ENCODE peak calls at places on chromosomes 13 and 19, in four cellular contexts. V, J, F and X are unnamed samples.

GRCh38 chr13:51246411-51247298 is 24.5 kb downstream of the FAM124A start:
- DNase-seq in J (no peak), F (no peak), V (no peak), X (no peak)

GRCh38 chr19:13748169-13748884 is 16.0 kb upstream of the MRI1 start:
- DNase-seq in V (peak), J (peak), F (no peak), X (no peak)

GRCh38 chr19:41785653-41786052 is 10.7 kb upstream of the CEACAM3 start:
- DNase-seq in V (peak), F (peak), J (peak), X (peak)

GRCh38 chr13:21675095-21676007 is 4.5 kb downstream of the FGF9 start:
- DNase-seq in J (no peak), V (no peak), F (no peak), X (no peak)

GRCh38 chr13:78201411-78201810 is 282.8 kb upstream of the EDNRB start:
- DNase-seq in J (no peak), V (no peak), F (peak), X (no peak)

GRCh38 chr13:51928231-51928630 is 66.5 kb downstream of the CCDC70 start:
- DNase-seq in V (no peak), J (no peak), F (no peak), X (no peak)

GRCh38 chr19:3995619-3996018 is 10.4 kb upstream of the EEF2 start:
- DNase-seq in F (no peak), V (no peak), J (no peak), X (no peak)

GRCh38 chr19:3970313-3970807 is 539 bp downstream of the DAPK3 start:
- DNase-seq in J (no peak), V (no peak), F (no peak), X (no peak)

GRCh38 chr13:81988542-81988941 is 1647.6 kb upstream of the SPRY2 start:
- DNase-seq in V (no peak), F (no peak), J (no peak), X (no peak)

GRCh38 chr19:21940684-21941083 is 70.1 kb downstream of the ZNF208 start:
- DNase-seq in V (no peak), F (no peak), J (no peak), X (no peak)

GRCh38 chr19:28534740-28535351 is 678.1 kb downstream of the UQCRFS1 start:
- DNase-seq in V (no peak), F (no peak), J (no peak), X (no peak)

GRCh38 chr13:93224545-93224944 is 2.1 kb upstream of the GPC6 start:
- DNase-seq in J (no peak), F (no peak), V (peak), X (no peak)

GRCh38 chr19:48341515-48342413 is 16.4 kb downstream of the EMP3 start:
- DNase-seq in F (no peak), V (no peak), J (peak), X (no peak)

GRCh38 chr13:48775285-48775684 is 121.6 kb downstream of the CYSLTR2 start:
- DNase-seq in F (no peak), V (peak), J (no peak), X (no peak)

GRCh38 chr19:39199025-39199424 is 2.3 kb downstream of the NCCRP1 start:
- DNase-seq in J (peak), F (no peak), V (peak), X (no peak)

GRCh38 chr19:7480222-7480974 is 8.4 kb downstream of the PEX11G start:
- DNase-seq in J (no peak), F (no peak), V (no peak), X (no peak)

GRCh38 chr13:98333481-98333880 is 156.4 kb upstream of the RNF113B start:
- DNase-seq in J (no peak), F (no peak), V (no peak), X (no peak)

GRCh38 chr19:40265055-40265762 is 19.9 kb downstream of the AKT2 start:
- DNase-seq in F (no peak), J (no peak), V (no peak), X (no peak)

GRCh38 chr19:19452241-19453128 is 47.0 kb downstream of the GATAD2A start:
- DNase-seq in J (no peak), F (no peak), V (no peak), X (no peak)

GRCh38 chr19:40555978-40556689 is 20.5 kb upstream of the SHKBP1 start:
- DNase-seq in V (no peak), J (no peak), F (no peak), X (no peak)

GRCh38 chr19:13484141-13484540 is 22.1 kb downstream of the CACNA1A start:
- DNase-seq in J (no peak), V (peak), F (no peak), X (no peak)

GRCh38 chr19:37966211-37967072 is 59.4 kb downstream of the SIPA1L3 start:
- DNase-seq in F (no peak), J (no peak), V (peak), X (no peak)

GRCh38 chr13:106597759-106598395 is 29.9 kb upstream of the ARGLU1 start:
- DNase-seq in J (no peak), V (no peak), F (no peak), X (no peak)

GRCh38 chr19:44598880-44599279 is 14.5 kb upstream of the IGSF23 start:
- DNase-seq in F (no peak), V (no peak), J (no peak), X (no peak)

GRCh38 chr13:30829145-30829544 is 76.9 kb upstream of the MEDAG start:
- DNase-seq in J (no peak), V (peak), F (no peak), X (peak)

GRCh38 chr13:30826911-30827577 is 79.0 kb upstream of the MEDAG start:
- DNase-seq in F (no peak), V (no peak), J (no peak), X (no peak)

GRCh38 chr13:30821421-30821820 is 84.7 kb upstream of the MEDAG start:
- DNase-seq in F (no peak), V (no peak), J (no peak), X (no peak)

GRCh38 chr13:30827578-30827925 is 78.5 kb upstream of the MEDAG start:
- DNase-seq in V (no peak), J (no peak), F (no peak), X (no peak)

GRCh38 chr13:30824651-30825050 is 81.4 kb upstream of the MEDAG start:
- DNase-seq in J (no peak), V (no peak), F (no peak), X (no peak)
- TF ChIP-seq POLR2A in J (no peak), V (no peak), F (no peak), X (no peak)

GRCh38 chr13:99407906-99408702 is 93.2 kb upstream of the TM9SF2 start:
- DNase-seq in F (no peak), J (no peak), V (no peak), X (no peak)

GRCh38 chr13:99406799-99407201 is 94.5 kb upstream of the TM9SF2 start:
- DNase-seq in F (no peak), V (no peak), J (no peak), X (no peak)

GRCh38 chr13:99404005-99404755 is 97.0 kb upstream of the GPR183 start:
- DNase-seq in F (no peak), J (no peak), V (no peak), X (no peak)

GRCh38 chr13:99403458-99403971 is 96.3 kb upstream of the GPR183 start:
- DNase-seq in J (no peak), F (no peak), V (no peak), X (no peak)

DNA sequence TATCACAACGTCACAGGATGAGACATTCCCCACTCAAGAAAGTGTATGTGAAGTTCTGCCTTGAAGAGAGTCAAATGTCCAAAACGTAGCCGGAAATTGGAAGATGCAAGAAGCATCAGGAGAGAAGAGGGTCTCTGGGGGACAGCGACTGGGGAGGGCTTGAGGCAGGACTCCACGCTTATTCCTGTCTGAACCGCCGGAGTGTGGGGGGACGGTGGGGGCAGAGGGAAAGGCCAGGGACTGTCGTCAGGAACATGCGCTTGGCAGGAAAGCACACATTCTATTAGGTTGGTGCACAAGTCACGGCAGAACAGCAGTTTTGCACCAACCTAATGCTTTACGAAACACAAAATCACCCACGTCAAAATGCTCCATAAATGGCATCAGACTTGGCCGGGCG is 95.3 kb upstream of the TM9SF2 start:
- DNase-seq in F (no peak), J (no peak), V (no peak), X (no peak)
- H2AFZ ChIP-seq in F (no peak), J (no peak), V (no peak), X (no peak)

GRCh38 chr19:45884682-45885555 is 1.0 kb downstream of the IRF2BP1 start:
- DNase-seq in F (no peak), V (no peak), J (peak), X (no peak)

GRCh38 chr19:45883881-45884681 is 1.9 kb downstream of the IRF2BP1 start:
- DNase-seq in V (no peak), F (no peak), J (no peak), X (no peak)

GRCh38 chr19:45887311-45887710 is 1.4 kb upstream of the IRF2BP1 start:
- DNase-seq in F (no peak), V (no peak), J (no peak), X (no peak)

GRCh38 chr19:45885556-45886426 is at the start of gene IRF2BP1:
- DNase-seq in F (no peak), J (peak), V (peak), X (peak)

GRCh38 chr19:45886427-45887310 is 728 bp upstream of the IRF2BP1 start:
- DNase-seq in J (peak), F (peak), V (peak), X (peak)
- TF ChIP-seq POLR2A in J (peak), F (peak), V (peak), X (no peak)

DNA sequence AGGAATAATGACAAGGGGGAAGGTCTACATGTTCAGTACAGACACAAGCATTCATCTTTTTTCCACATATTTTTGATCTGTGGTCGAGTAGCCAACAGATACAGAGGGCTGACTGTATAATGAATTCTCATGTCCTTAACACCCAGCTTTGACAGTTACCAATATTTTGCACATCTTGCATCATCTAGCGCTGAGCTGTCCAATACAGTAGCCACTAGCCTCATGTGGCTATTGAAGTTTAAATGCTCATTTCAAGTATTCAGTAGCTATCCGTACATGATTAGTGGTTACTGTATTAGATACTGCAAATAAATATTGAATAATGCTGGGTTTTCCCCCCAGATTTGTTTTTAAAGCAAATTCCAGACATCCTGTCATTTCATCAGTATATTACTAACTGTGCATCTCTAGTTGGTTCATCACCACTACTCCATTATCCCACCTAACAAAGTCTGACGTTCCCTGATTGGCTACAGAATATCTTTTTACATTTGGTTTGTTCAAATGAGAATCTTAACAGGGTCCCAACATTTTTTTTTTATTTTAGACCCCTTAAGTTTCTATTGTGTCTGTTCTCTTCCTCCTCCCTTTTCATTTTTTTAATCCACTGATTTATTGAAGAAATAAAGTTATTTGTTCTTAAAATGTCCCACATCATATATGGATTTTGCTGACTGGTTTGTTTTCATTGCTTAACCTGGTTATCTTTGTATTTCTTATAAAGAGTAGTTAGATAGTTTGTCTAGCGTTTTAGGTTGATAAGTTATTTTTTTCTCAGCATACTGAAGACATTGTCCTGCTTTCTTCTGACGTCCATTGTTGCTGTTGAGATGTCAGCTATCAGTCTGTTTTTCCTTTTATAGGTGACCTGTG is 8.2 kb downstream of the ZNF177 start:
- DNase-seq in F (no peak), J (no peak), V (no peak), X (no peak)
- H2AFZ ChIP-seq in F (no peak), J (no peak), V (no peak), X (no peak)